ENCODE peak calls at places on chromosomes 5 and 9, in five cellular contexts. J is nucleus accumbens, U is IMR-90, A is heart left ventricle, R is HAP-1. E is an unnamed sample.
A peak's percentile ranks its signal among the peaks of the same experiment; 100 is the strongest.

GRCh38 chr5:132962429-132962928 is 955 bp downstream of the AFF4 start:
- DNase-seq in R (peak; percentile 46), A (peak; percentile 30), J (no peak), U (peak; percentile 76), E (no peak)

GRCh38 chr9:10876333-10876732 is 263.5 kb upstream of the PTPRD start:
- DNase-seq in U (no peak), A (no peak), R (no peak), J (no peak), E (no peak)

GRCh38 chr5:149125386-149125891 is 15.9 kb upstream of the ABLIM3 start:
- DNase-seq in U (peak; percentile 18), R (no peak), A (no peak), J (no peak), E (no peak)

GRCh38 chr9:121972501-121972981 is 120.6 kb downstream of the TTLL11 start:
- DNase-seq in U (peak; percentile 47), J (no peak), R (no peak), A (no peak), E (peak; percentile 80)

GRCh38 chr5:17415282-17415681 is 82.7 kb upstream of the TAF11L2 start:
- DNase-seq in R (no peak), A (no peak), J (no peak), U (no peak), E (no peak)

GRCh38 chr9:123049589-123050222 is 16.2 kb downstream of the GPR21 start:
- DNase-seq in A (no peak), J (no peak), U (peak; percentile 24), R (no peak), E (no peak)

GRCh38 chr5:96876292-96876850 is at the start of gene ERAP2:
- DNase-seq in R (peak; percentile 14), U (peak; percentile 52), A (no peak), J (no peak), E (no peak)

GRCh38 chr9:93890436-93890935 is 64.7 kb downstream of the BARX1 start:
- DNase-seq in J (no peak), A (no peak), U (no peak), R (no peak), E (no peak)

GRCh38 chr5:106956187-106956586 is 714.5 kb downstream of the EFNA5 start:
- DNase-seq in U (no peak), R (no peak), J (no peak), A (no peak), E (no peak)

GRCh38 chr9:113695901-113696300 is 180.2 kb upstream of the ZNF618 start:
- DNase-seq in A (no peak), J (no peak), R (no peak), U (no peak), E (no peak)

GRCh38 chr5:59709833-59710232 is 183.7 kb downstream of the PDE4D start:
- DNase-seq in U (peak; percentile 72), R (no peak), A (no peak), J (no peak), E (no peak)

GRCh38 chr9:15856591-15856990 is 303.7 kb downstream of the CCDC171 start:
- DNase-seq in R (no peak), U (peak; percentile 87), J (no peak), A (no peak), E (no peak)

GRCh38 chr9:34133436-34133949 is 7.0 kb upstream of the DCAF12 start:
- DNase-seq in J (no peak), A (no peak), U (no peak), R (no peak), E (no peak)

GRCh38 chr5:178227138-178227659 is 5.4 kb downstream of the PHYKPL start:
- DNase-seq in A (no peak), U (peak; percentile 63), R (no peak), J (no peak), E (no peak)

GRCh38 chr9:114481789-114482188 is 23.5 kb downstream of the WHRN start:
- DNase-seq in R (no peak), U (no peak), A (no peak), J (no peak), E (no peak)

GRCh38 chr5:101160002-101160401 is 256.9 kb upstream of the ST8SIA4 start:
- DNase-seq in U (no peak), J (no peak), R (no peak), A (no peak), E (no peak)

GRCh38 chr9:131670247-131670681 is 69.6 kb downstream of the RAPGEF1 start:
- DNase-seq in A (peak; percentile 82), J (no peak), U (no peak), R (no peak), E (peak; percentile 67)

GRCh38 chr9:129185991-129186390 is 7.9 kb upstream of the IER5L start:
- DNase-seq in J (no peak), U (peak; percentile 17), R (no peak), A (no peak), E (no peak)

GRCh38 chr9:91515074-91515687 is 91.5 kb upstream of the NFIL3 start:
- DNase-seq in U (peak; percentile 96), R (no peak), J (peak; percentile 19), A (no peak), E (no peak)

GRCh38 chr5:53397845-53398244 is 82.6 kb upstream of the FST start:
- DNase-seq in A (no peak), U (peak; percentile 90), J (no peak), R (no peak), E (no peak)

GRCh38 chr9:127886401-127886972 is 9.0 kb upstream of the AK1 start:
- DNase-seq in R (peak; percentile 38), A (no peak), U (no peak), J (no peak), E (no peak)

GRCh38 chr5:176587398-176587797 is 22.6 kb downstream of the GPRIN1 start:
- DNase-seq in U (no peak), J (no peak), A (no peak), R (no peak), E (no peak)

GRCh38 chr5:133145436-133146143 is 93.8 kb downstream of the HSPA4 start:
- DNase-seq in J (no peak), A (no peak), U (no peak), R (no peak), E (no peak)

GRCh38 chr9:88041447-88041846 is 67.1 kb upstream of the CDK20 start:
- DNase-seq in R (no peak), J (no peak), A (no peak), U (peak; percentile 22), E (no peak)

GRCh38 chr5:73215891-73216610 is 43.1 kb downstream of the TMEM174 start:
- DNase-seq in U (peak; percentile 73), R (peak; percentile 89), J (peak; percentile 36), A (peak; percentile 68), E (peak; percentile 28)

GRCh38 chr5:132376694-132377641 is 7.5 kb downstream of the SLC22A5 start:
- DNase-seq in R (no peak), U (no peak), J (peak; percentile 47), A (no peak), E (no peak)

GRCh38 chr5:147408980-147409379 is 100.9 kb downstream of the DPYSL3 start:
- DNase-seq in J (no peak), A (no peak), U (peak; percentile 42), R (no peak), E (no peak)

GRCh38 chr5:111733571-111733970 is 23.4 kb downstream of the NREP start:
- DNase-seq in U (no peak), R (no peak), J (no peak), A (no peak), E (no peak)

GRCh38 chr5:1511651-1512540 is 11.9 kb downstream of the LPCAT1 start:
- DNase-seq in J (no peak), U (peak; percentile 55), A (peak; percentile 17), R (peak; percentile 8), E (peak; percentile 9)

GRCh38 chr9:81898851-81899250 is 29.4 kb upstream of the SPATA31D4 start:
- DNase-seq in R (no peak), A (no peak), J (no peak), U (peak; percentile 73), E (no peak)

GRCh38 chr5:861442-862366 is 10.9 kb upstream of the ZDHHC11 start:
- DNase-seq in J (no peak), A (no peak), R (no peak), U (no peak), E (no peak)

GRCh38 chr9:76302947-76303550 is 91.2 kb downstream of the RFK start:
- DNase-seq in R (peak; percentile 32), J (no peak), U (peak; percentile 72), A (no peak), E (no peak)

GRCh38 chr5:179607449-179607931 is 16.0 kb downstream of the HNRNPH1 start:
- DNase-seq in J (peak; percentile 28), R (no peak), A (peak; percentile 69), U (no peak), E (peak; percentile 81)

GRCh38 chr9:133812941-133813748 is 75.0 kb upstream of the SARDH start:
- DNase-seq in R (no peak), A (no peak), J (no peak), U (no peak), E (no peak)

GRCh38 chr5:133751846-133752245 is 139.5 kb upstream of the FSTL4 start:
- DNase-seq in R (no peak), J (no peak), A (no peak), U (no peak), E (no peak)

GRCh38 chr5:180515294-180515693 is 21.1 kb downstream of the CNOT6 start:
- DNase-seq in A (no peak), R (no peak), J (no peak), U (no peak), E (no peak)

GRCh38 chr9:106528158-106528557 is 334.8 kb upstream of the ZNF462 start:
- DNase-seq in J (no peak), R (no peak), A (no peak), U (no peak), E (no peak)

GRCh38 chr5:91469517-91470165 is 86.5 kb upstream of the ARRDC3 start:
- DNase-seq in U (no peak), R (no peak), A (no peak), J (no peak), E (peak; percentile 12)

GRCh38 chr9:15606667-15607472 is 54.0 kb downstream of the CCDC171 start:
- DNase-seq in J (no peak), U (peak; percentile 35), A (no peak), R (peak; percentile 19), E (no peak)

GRCh38 chr5:133785182-133785581 is 172.8 kb upstream of the FSTL4 start:
- DNase-seq in R (no peak), A (no peak), U (no peak), J (no peak), E (no peak)

E was measured in gastrocnemius medialis.